ENCODE peak calls at places on chromosome 18, in nine cellular contexts. M, R, U, L, Y, D, N, V and F are unnamed samples.

GRCh38 chr18:59697236-59697932 is at the start of gene CCBE1:
- DNase-seq in M (no peak), N (peak; percentile 82), L (no peak), V (peak; percentile 89), U (peak; percentile 86), R (no peak), D (peak; percentile 76), Y (peak; percentile 57), F (peak; percentile 50)

GRCh38 chr18:41767960-41768359 is 187.1 kb upstream of the PIK3C3 start:
- DNase-seq in U (no peak), V (no peak), R (peak; percentile 16), M (peak; percentile 20), L (peak; percentile 9), N (no peak), Y (peak; percentile 3), D (peak; percentile 13), F (no peak)

GRCh38 chr18:45621068-45621511 is 5.8 kb downstream of the SLC14A2 start:
- DNase-seq in R (no peak), U (peak; percentile 71), V (no peak), M (peak; percentile 62), N (peak; percentile 33), L (peak; percentile 48), Y (peak; percentile 38), D (peak; percentile 56), F (peak; percentile 48)

GRCh38 chr18:74589021-74589420 is 8.6 kb upstream of the ZNF407 start:
- DNase-seq in V (no peak), L (no peak), N (no peak), R (no peak), M (no peak), D (no peak), U (no peak), Y (no peak), F (no peak)

GRCh38 chr18:51447351-51447896 is 249.9 kb upstream of the MEX3C start:
- DNase-seq in V (no peak), N (no peak), M (no peak), D (peak; percentile 88), L (no peak), R (no peak), Y (no peak), U (no peak), F (no peak)

GRCh38 chr18:21826196-21826595 is 85.6 kb downstream of the MIB1 start:
- DNase-seq in V (no peak), R (peak; percentile 31), Y (no peak), N (no peak), U (peak; percentile 17), L (peak; percentile 66), M (peak; percentile 9), D (no peak), F (no peak)

GRCh38 chr18:47797126-47797525 is 133.3 kb downstream of the SMAD2 start:
- DNase-seq in Y (no peak), N (no peak), R (no peak), U (no peak), V (no peak), L (no peak), M (no peak), D (no peak), F (no peak)

GRCh38 chr18:5515007-5515744 is 28.6 kb downstream of the EPB41L3 start:
- DNase-seq in R (no peak), M (no peak), U (no peak), L (no peak), Y (no peak), D (no peak), N (no peak), V (no peak), F (no peak)

GRCh38 chr18:61893971-61894750 is 1.4 kb upstream of the RNF152 start:
- DNase-seq in D (peak; percentile 85), U (peak; percentile 97), L (peak; percentile 74), V (peak; percentile 81), R (no peak), N (peak; percentile 81), M (peak; percentile 8), Y (peak; percentile 57), F (peak; percentile 33)

GRCh38 chr18:49647496-49648168 is 85.8 kb downstream of the LIPG start:
- DNase-seq in U (peak; percentile 44), M (no peak), L (no peak), R (no peak), V (no peak), Y (no peak), D (no peak), N (no peak), F (no peak)

GRCh38 chr18:10042492-10042891 is 128.7 kb downstream of the VAPA start:
- DNase-seq in Y (no peak), M (no peak), D (no peak), R (no peak), L (no peak), V (no peak), U (no peak), N (no peak), F (no peak)

GRCh38 chr18:49321800-49322461 is 138.5 kb downstream of the DYM start:
- DNase-seq in Y (no peak), R (peak; percentile 5), U (peak; percentile 27), L (no peak), N (no peak), V (no peak), M (no peak), D (no peak), F (no peak)

GRCh38 chr18:63233334-63233733 is 86.2 kb downstream of the BCL2 start:
- DNase-seq in N (no peak), M (no peak), R (no peak), L (no peak), U (no peak), Y (no peak), V (no peak), D (no peak), F (no peak)

GRCh38 chr18:11393486-11393885 is 215.9 kb upstream of the SLC35G4 start:
- DNase-seq in R (no peak), V (peak; percentile 33), L (no peak), D (no peak), Y (no peak), U (no peak), N (no peak), M (no peak), F (no peak)

GRCh38 chr18:55465313-55465712 is 122.7 kb downstream of the TCF4 start:
- DNase-seq in U (no peak), D (no peak), N (no peak), M (peak; percentile 91), V (no peak), L (no peak), R (no peak), Y (no peak), F (no peak)

GRCh38 chr18:59769105-59769865 is 72.1 kb upstream of the CCBE1 start:
- DNase-seq in N (no peak), Y (no peak), R (no peak), V (no peak), L (no peak), M (no peak), U (peak; percentile 71), D (no peak), F (no peak)

GRCh38 chr18:58991127-58991798 is 126.6 kb downstream of the ZNF532 start:
- DNase-seq in Y (no peak), M (no peak), L (no peak), D (no peak), N (no peak), V (no peak), U (no peak), R (no peak), F (no peak)

GRCh38 chr18:63752661-63753060 is 22.6 kb upstream of the SERPINB7 start:
- DNase-seq in D (no peak), R (no peak), M (no peak), U (no peak), L (no peak), N (no peak), V (no peak), Y (no peak), F (no peak)

GRCh38 chr18:76657428-76657827 is 162.4 kb upstream of the ZNF516 start:
- DNase-seq in Y (no peak), L (no peak), N (no peak), U (no peak), R (no peak), M (no peak), D (no peak), V (no peak), F (no peak)

GRCh38 chr18:58202406-58202730 is 158.3 kb downstream of the NEDD4L start:
- DNase-seq in M (no peak), V (no peak), N (no peak), D (no peak), R (no peak), L (no peak), Y (peak; percentile 65), U (peak; percentile 21), F (no peak)

GRCh38 chr18:46571756-46572155 is 85.3 kb downstream of the LOXHD1 start:
- DNase-seq in L (no peak), N (no peak), V (no peak), D (no peak), U (no peak), R (no peak), Y (no peak), M (no peak), F (no peak)

GRCh38 chr18:11689031-11689971 is at the start of gene GNAL:
- DNase-seq in D (peak; percentile 87), R (peak; percentile 47), U (peak; percentile 86), Y (peak; percentile 52), N (peak; percentile 68), V (peak; percentile 69), M (peak; percentile 74), L (peak; percentile 89), F (peak; percentile 81)

GRCh38 chr18:34965511-34965910 is 75.7 kb upstream of the MAPRE2 start:
- DNase-seq in Y (no peak), U (no peak), L (no peak), N (no peak), R (no peak), V (no peak), D (no peak), M (no peak), F (no peak)

GRCh38 chr18:36638224-36638623 is 190.6 kb downstream of the TPGS2 start:
- DNase-seq in Y (no peak), D (no peak), L (no peak), R (no peak), U (no peak), V (no peak), N (no peak), M (no peak), F (no peak)

GRCh38 chr18:12599543-12599942 is 58.4 kb downstream of the SPIRE1 start:
- DNase-seq in M (no peak), N (no peak), L (no peak), D (no peak), R (no peak), U (no peak), Y (no peak), V (no peak), F (no peak)

GRCh38 chr18:56120781-56121180 is 517.6 kb downstream of the TXNL1 start:
- DNase-seq in U (no peak), N (no peak), R (no peak), V (no peak), M (no peak), Y (no peak), D (no peak), L (no peak), F (no peak)

GRCh38 chr18:79400591-79401381 is 5.1 kb downstream of the NFATC1 start:
- DNase-seq in R (no peak), V (peak; percentile 74), Y (no peak), U (peak; percentile 46), N (no peak), D (no peak), M (no peak), L (no peak), F (no peak)

GRCh38 chr18:76822510-76823165 is at the start of gene ZNF236:
- DNase-seq in N (peak; percentile 78), D (peak; percentile 71), V (peak; percentile 81), M (peak; percentile 58), U (peak; percentile 95), R (peak; percentile 41), Y (peak; percentile 35), L (peak; percentile 73), F (peak; percentile 33)

GRCh38 chr18:13915973-13916372 is 637 bp upstream of the MC2R start:
- DNase-seq in V (no peak), Y (no peak), U (no peak), L (no peak), R (no peak), N (no peak), M (no peak), D (no peak), F (no peak)

GRCh38 chr18:10142496-10143160 is 228.8 kb downstream of the VAPA start:
- DNase-seq in R (no peak), L (no peak), U (peak; percentile 85), D (no peak), V (no peak), M (no peak), N (peak; percentile 26), Y (peak; percentile 30), F (no peak)

GRCh38 chr18:8854962-8855361 is 149.6 kb downstream of the MTCL1 start:
- DNase-seq in V (no peak), D (no peak), R (no peak), Y (no peak), N (no peak), U (no peak), M (no peak), L (no peak), F (no peak)